ENCODE peak calls at places on chromosomes 13 and 19, in seven cellular contexts. Y is left lung, S is PC-3, J is OCI-LY7, O is breast epithelium, M is uterus, L is Caco-2. Z is an unnamed sample.

GRCh38 chr19:39110263-39110967 is 15.2 kb upstream of the PAK4 start:
- DNase-seq in Y (no peak), S (peak; percentile 61), J (peak; percentile 68), O (peak; percentile 61), M (peak; percentile 49), L (peak; percentile 68), Z (peak; percentile 49)

GRCh38 chr13:77985866-77986636 is 67.4 kb upstream of the EDNRB start:
- DNase-seq in Y (no peak), S (no peak), J (no peak), O (no peak), M (no peak), L (no peak), Z (no peak)

GRCh38 chr13:29954082-29955043 is 103.9 kb upstream of the UBL3 start:
- DNase-seq in Y (no peak), S (no peak), J (no peak), O (no peak), M (no peak), L (peak; percentile 46), Z (no peak)

GRCh38 chr13:99307247-99307646 is at the start of gene GPR183:
- DNase-seq in Y (no peak), S (no peak), J (no peak), O (no peak), M (no peak), L (no peak), Z (peak; percentile 25)

GRCh38 chr13:30091035-30091434 is 216.3 kb downstream of the KATNAL1 start:
- DNase-seq in Y (no peak), S (no peak), J (no peak), O (no peak), M (no peak), L (no peak), Z (no peak)

GRCh38 chr19:12230751-12231733 is 63.6 kb downstream of the ZNF44 start:
- DNase-seq in Y (no peak), S (no peak), J (no peak), O (no peak), M (no peak), L (no peak), Z (no peak)

GRCh38 chr19:38265213-38265861 is 964 bp downstream of the SPINT2 start:
- DNase-seq in Y (no peak), S (peak; percentile 40), J (peak; percentile 61), O (peak; percentile 52), M (no peak), L (peak; percentile 55), Z (no peak)

GRCh38 chr13:97749174-97749573 is 204.3 kb upstream of the IPO5 start:
- DNase-seq in Y (no peak), S (peak; percentile 85), J (no peak), O (no peak), M (no peak), L (peak; percentile 17), Z (no peak)

GRCh38 chr13:31134055-31134711 is 27.5 kb downstream of the HSPH1 start:
- DNase-seq in Y (no peak), S (no peak), J (no peak), O (no peak), M (no peak), L (no peak), Z (no peak)

GRCh38 chr19:1470864-1471513 is 8.0 kb downstream of the C19orf25 start:
- DNase-seq in Y (peak; percentile 73), S (peak; percentile 54), J (no peak), O (no peak), M (no peak), L (peak; percentile 71), Z (no peak)

GRCh38 chr19:40693896-40694295 is 3.4 kb upstream of the NUMBL start:
- DNase-seq in Y (peak; percentile 51), S (no peak), J (no peak), O (no peak), M (no peak), L (no peak), Z (no peak)
- H3K9me3 ChIP-seq in Y (no peaks in the 10 kb centered on the region), S (no peaks in the 10 kb centered on the region), J (no peaks in the 10 kb centered on the region), O (no peaks in the 10 kb centered on the region), M (no peaks in the 10 kb centered on the region), L (no peaks in the 10 kb centered on the region), Z (no peaks in the 10 kb centered on the region)

DNA sequence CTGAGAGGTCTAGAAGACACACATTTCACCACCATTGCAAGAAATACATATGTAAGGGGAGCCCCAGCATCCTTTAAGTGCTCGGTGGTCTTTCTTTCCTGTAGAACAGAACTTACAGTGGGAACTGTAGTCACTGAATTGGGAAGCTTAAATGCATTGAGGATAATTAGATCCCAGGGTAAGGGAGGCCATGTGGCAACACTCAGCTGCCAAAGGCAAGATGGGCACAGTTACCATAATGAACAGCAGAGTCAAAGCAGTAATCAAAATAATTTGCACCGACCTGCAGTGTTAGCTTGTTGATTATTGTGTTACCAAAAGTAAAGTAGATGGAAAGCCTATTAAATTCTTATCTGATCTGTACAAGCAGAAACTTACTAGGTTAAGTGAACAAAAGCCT is 291.2 kb upstream of the PCDH20 start:
- DNase-seq in Y (no peak), S (no peak), J (no peak), O (no peak), M (no peak), L (no peak), Z (no peak)
- H3K9me3 ChIP-seq in Y (peaks cover 29% of the 10 kb centered on the region), S (no peaks in the 10 kb centered on the region), J (no peaks in the 10 kb centered on the region), O (no peaks in the 10 kb centered on the region), M (no peaks in the 10 kb centered on the region), L (no peaks in the 10 kb centered on the region), Z (peaks cover 4% of the 10 kb centered on the region)

DNA sequence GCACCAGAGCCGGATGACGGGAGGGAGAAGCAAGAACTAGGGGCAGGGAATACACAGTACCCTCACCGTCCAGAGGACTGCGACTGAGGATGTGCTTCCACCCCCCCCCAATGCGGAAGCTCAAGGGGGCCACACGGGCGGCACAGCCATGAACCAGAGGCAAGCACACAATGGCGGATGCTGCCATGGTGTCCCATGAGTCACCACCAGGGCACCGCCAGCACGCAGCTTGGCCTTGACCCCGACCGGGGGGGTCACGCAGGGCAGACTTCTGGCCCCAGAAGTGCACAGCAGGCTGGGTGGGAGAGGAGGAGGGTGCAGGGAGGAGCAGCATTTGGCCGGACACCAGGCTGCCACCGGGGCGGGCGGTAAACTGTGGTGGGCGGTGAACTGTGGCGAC is 83.5 kb upstream of the ZNF254 start:
- DNase-seq in Y (no peak), S (no peak), J (no peak), O (no peak), M (no peak), L (no peak), Z (no peak)
- H3K9me3 ChIP-seq in Y (peaks cover 54% of the 10 kb centered on the region), S (peaks cover 12% of the 10 kb centered on the region), J (peaks cover 4% of the 10 kb centered on the region), O (no peaks in the 10 kb centered on the region), M (no peaks in the 10 kb centered on the region), L (no peaks in the 10 kb centered on the region), Z (no peaks in the 10 kb centered on the region)

GRCh38 chr19:58123354-58123753 is 25.3 kb upstream of the ZSCAN18 start:
- DNase-seq in Y (no peak), S (no peak), J (peak; percentile 16), O (no peak), M (no peak), L (peak; percentile 11), Z (no peak)

GRCh38 chr19:58129284-58129683 is 21.3 kb downstream of the ZNF329 start:
- DNase-seq in Y (no peak), S (no peak), J (no peak), O (no peak), M (no peak), L (no peak), Z (no peak)

GRCh38 chr19:58128041-58128685 is 22.4 kb downstream of the ZNF329 start:
- DNase-seq in Y (no peak), S (peak; percentile 7), J (no peak), O (no peak), M (no peak), L (no peak), Z (no peak)
- H3K9me3 ChIP-seq in Y (peaks cover 100% of the 10 kb centered on the region), S (peaks cover 79% of the 10 kb centered on the region), J (peaks cover 23% of the 10 kb centered on the region), O (peaks cover 99% of the 10 kb centered on the region), M (peaks cover 12% of the 10 kb centered on the region), L (peaks cover 78% of the 10 kb centered on the region), Z (peaks cover 69% of the 10 kb centered on the region)

GRCh38 chr13:36294061-36294460 is 3.6 kb downstream of the CCDC169 start:
- DNase-seq in Y (no peak), S (no peak), J (no peak), O (no peak), M (no peak), L (no peak), Z (no peak)

GRCh38 chr13:36293497-36293896 is 4.1 kb downstream of the CCDC169 start:
- DNase-seq in Y (no peak), S (no peak), J (no peak), O (no peak), M (no peak), L (no peak), Z (no peak)

GRCh38 chr13:36282818-36283432 is 14.7 kb downstream of the CCDC169 start:
- DNase-seq in Y (no peak), S (peak; percentile 60), J (peak; percentile 31), O (no peak), M (no peak), L (peak; percentile 16), Z (no peak)

DNA sequence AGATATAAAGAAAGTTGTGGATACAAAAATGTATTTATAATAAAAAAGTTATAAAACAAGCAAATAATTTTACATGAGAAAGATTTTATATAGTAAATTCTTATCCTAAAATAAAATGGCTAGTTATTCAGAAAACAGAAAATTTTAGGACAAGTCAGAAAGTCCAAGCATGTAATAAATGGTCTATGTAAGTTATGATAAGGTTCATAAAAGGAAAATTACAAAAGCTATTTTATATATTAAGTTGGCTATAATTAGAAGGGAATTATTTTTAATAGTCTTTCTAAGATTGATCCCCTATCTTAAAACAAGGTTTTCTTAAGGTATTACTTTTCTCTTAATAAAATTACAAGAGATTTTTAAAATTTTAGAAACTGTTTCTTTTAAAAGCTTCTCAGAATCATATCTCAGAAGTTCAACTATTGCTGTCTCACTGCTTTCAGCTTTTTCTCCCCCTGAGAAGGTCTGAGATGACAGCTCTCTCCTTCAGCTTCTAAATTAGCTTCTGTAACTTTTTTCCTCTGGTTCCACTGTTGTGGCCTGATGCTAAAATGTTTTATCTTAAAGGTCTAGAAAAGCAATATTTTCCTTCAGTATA is 8.7 kb downstream of the CCDC169 start:
- DNase-seq in Y (no peak), S (peak; percentile 17), J (peak; percentile 32), O (no peak), M (no peak), L (no peak), Z (no peak)
- H3K9me3 ChIP-seq in Y (peaks cover 25% of the 10 kb centered on the region), S (peaks cover 6% of the 10 kb centered on the region), J (peaks cover 10% of the 10 kb centered on the region), O (no peaks in the 10 kb centered on the region), M (no peaks in the 10 kb centered on the region), L (peaks cover 28% of the 10 kb centered on the region), Z (no peaks in the 10 kb centered on the region)

DNA sequence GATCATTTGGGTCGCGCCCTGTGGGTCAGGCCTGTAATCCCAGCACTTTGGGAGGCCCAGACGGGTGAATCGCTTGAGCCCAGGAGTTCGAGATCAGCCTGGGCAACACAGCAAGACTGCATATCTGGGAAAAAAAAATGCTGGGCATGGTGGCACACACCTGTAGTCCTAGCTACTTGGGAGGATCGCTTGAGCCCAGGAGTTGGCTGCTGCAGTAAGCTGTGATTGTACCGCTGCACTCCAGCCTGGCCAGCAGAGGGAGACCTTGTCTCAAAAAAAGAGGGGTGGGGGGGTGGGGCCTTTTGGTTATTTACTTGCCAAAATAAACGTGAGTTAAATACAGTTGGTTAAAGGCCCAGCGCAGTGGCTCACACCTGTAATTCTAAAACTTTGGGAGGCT is 9.8 kb upstream of the ZNF544 start:
- DNase-seq in Y (no peak), S (peak; percentile 40), J (peak; percentile 54), O (no peak), M (no peak), L (peak; percentile 15), Z (peak; percentile 18)
- H3K9me3 ChIP-seq in Y (peaks cover 97% of the 10 kb centered on the region), S (peaks cover 31% of the 10 kb centered on the region), J (no peaks in the 10 kb centered on the region), O (peaks cover 90% of the 10 kb centered on the region), M (no peaks in the 10 kb centered on the region), L (peaks cover 58% of the 10 kb centered on the region), Z (peaks cover 10% of the 10 kb centered on the region)

Z was measured in T-helper 17 cell.